ENCODE peak calls at places on chromosomes 11 and 22, in four cellular contexts. One of them, this sample, is unnamed.

GRCh38 chr11:12643029-12643428 is 31.2 kb upstream of the TEAD1 start:
- DNase-seq in DMS 273 treated with DMSO at 0.1 percent for 48 hours: peak
- DNase-seq in IMR-90: no peak
- DNase-seq in DMS79: no peak
- DNase-seq in this sample: no peak

GRCh38 chr22:45468872-45469572 is 33.7 kb upstream of the FBLN1 start:
- DNase-seq in DMS 273 treated with DMSO at 0.1 percent for 48 hours: no peak
- DNase-seq in IMR-90: peak
- DNase-seq in DMS79: no peak
- DNase-seq in this sample: no peak

GRCh38 chr11:13118194-13118593 is 109.1 kb downstream of the RASSF10 start:
- DNase-seq in DMS 273 treated with DMSO at 0.1 percent for 48 hours: no peak
- DNase-seq in IMR-90: peak
- DNase-seq in DMS79: no peak
- DNase-seq in this sample: no peak

GRCh38 chr22:30290679-30291333 is 1.5 kb upstream of the CASTOR1 start:
- DNase-seq in DMS 273 treated with DMSO at 0.1 percent for 48 hours: no peak
- DNase-seq in IMR-90: peak
- DNase-seq in DMS79: no peak
- DNase-seq in this sample: no peak

GRCh38 chr11:79864882-79865281 is 424.1 kb upstream of the TENM4 start:
- DNase-seq in DMS 273 treated with DMSO at 0.1 percent for 48 hours: no peak
- DNase-seq in IMR-90: no peak
- DNase-seq in DMS79: no peak
- DNase-seq in this sample: no peak

GRCh38 chr11:62710001-62710345 is 2.5 kb downstream of the GNG3 start:
- DNase-seq in DMS 273 treated with DMSO at 0.1 percent for 48 hours: no peak
- DNase-seq in IMR-90: no peak
- DNase-seq in DMS79: no peak
- DNase-seq in this sample: peak

GRCh38 chr11:108614086-108614485 is 20.5 kb upstream of the EXPH5 start:
- DNase-seq in DMS 273 treated with DMSO at 0.1 percent for 48 hours: no peak
- DNase-seq in IMR-90: no peak
- DNase-seq in DMS79: no peak
- DNase-seq in this sample: no peak

GRCh38 chr11:56906683-56907148 is 82.0 kb upstream of the OR5AK2 start:
- DNase-seq in DMS 273 treated with DMSO at 0.1 percent for 48 hours: no peak
- DNase-seq in IMR-90: no peak
- DNase-seq in DMS79: no peak
- DNase-seq in this sample: no peak

GRCh38 chr22:48353116-48353947 is 1474.3 kb downstream of the BRD1 start:
- DNase-seq in DMS 273 treated with DMSO at 0.1 percent for 48 hours: no peak
- DNase-seq in IMR-90: no peak
- DNase-seq in DMS79: no peak
- DNase-seq in this sample: no peak

GRCh38 chr22:49305966-49306631 is 521.6 kb downstream of the BRD1 start:
- DNase-seq in DMS 273 treated with DMSO at 0.1 percent for 48 hours: no peak
- DNase-seq in IMR-90: no peak
- DNase-seq in DMS79: no peak
- DNase-seq in this sample: no peak

GRCh38 chr11:27553186-27553585 is 46.6 kb upstream of the LIN7C start:
- DNase-seq in DMS 273 treated with DMSO at 0.1 percent for 48 hours: no peak
- DNase-seq in IMR-90: no peak
- DNase-seq in DMS79: no peak
- DNase-seq in this sample: no peak

GRCh38 chr11:134800826-134801225 is 388.8 kb upstream of the B3GAT1 start:
- DNase-seq in DMS 273 treated with DMSO at 0.1 percent for 48 hours: no peak
- DNase-seq in IMR-90: no peak
- DNase-seq in DMS79: no peak
- DNase-seq in this sample: no peak

GRCh38 chr11:60204922-60205321 is 22.0 kb upstream of the MS4A6A start:
- DNase-seq in DMS 273 treated with DMSO at 0.1 percent for 48 hours: no peak
- DNase-seq in IMR-90: no peak
- DNase-seq in DMS79: no peak
- DNase-seq in this sample: no peak

GRCh38 chr11:131455843-131456704 is 85.7 kb downstream of the NTM start:
- DNase-seq in DMS 273 treated with DMSO at 0.1 percent for 48 hours: no peak
- DNase-seq in IMR-90: no peak
- DNase-seq in DMS79: no peak
- DNase-seq in this sample: no peak

GRCh38 chr11:61780581-61781162 is 11.7 kb downstream of the TMEM258 start:
- DNase-seq in DMS 273 treated with DMSO at 0.1 percent for 48 hours: no peak
- DNase-seq in IMR-90: no peak
- DNase-seq in DMS79: no peak
- DNase-seq in this sample: no peak

GRCh38 chr11:74671520-74672196 is 59.6 kb downstream of the CHRDL2 start:
- DNase-seq in DMS 273 treated with DMSO at 0.1 percent for 48 hours: no peak
- DNase-seq in IMR-90: peak
- DNase-seq in DMS79: no peak
- DNase-seq in this sample: no peak

GRCh38 chr22:39291501-39291900 is 27.9 kb downstream of the RPL3 start:
- DNase-seq in DMS 273 treated with DMSO at 0.1 percent for 48 hours: no peak
- DNase-seq in IMR-90: no peak
- DNase-seq in DMS79: no peak
- DNase-seq in this sample: no peak

GRCh38 chr22:31683181-31684105 is 21.4 kb upstream of the PISD start:
- DNase-seq in DMS 273 treated with DMSO at 0.1 percent for 48 hours: no peak
- DNase-seq in IMR-90: no peak
- DNase-seq in DMS79: no peak
- DNase-seq in this sample: no peak

GRCh38 chr22:50604256-50604580 is 3.6 kb downstream of the MAPK8IP2 start:
- DNase-seq in DMS 273 treated with DMSO at 0.1 percent for 48 hours: no peak
- DNase-seq in IMR-90: no peak
- DNase-seq in DMS79: no peak
- DNase-seq in this sample: no peak

GRCh38 chr11:68164437-68164836 is 43.2 kb upstream of the CHKA start:
- DNase-seq in DMS 273 treated with DMSO at 0.1 percent for 48 hours: no peak
- DNase-seq in IMR-90: peak
- DNase-seq in DMS79: no peak
- DNase-seq in this sample: no peak

GRCh38 chr22:19787849-19788141 is 27.2 kb downstream of the TBX1 start:
- DNase-seq in DMS 273 treated with DMSO at 0.1 percent for 48 hours: no peak
- DNase-seq in IMR-90: no peak
- DNase-seq in DMS79: no peak
- DNase-seq in this sample: no peak

GRCh38 chr22:27475548-27475897 is 326.0 kb downstream of the MN1 start:
- DNase-seq in DMS 273 treated with DMSO at 0.1 percent for 48 hours: no peak
- DNase-seq in IMR-90: no peak
- DNase-seq in DMS79: no peak
- DNase-seq in this sample: no peak